ENCODE peak calls at places on chromosomes 16 and 17, in five cellular contexts. S, A, R, Y and G are unnamed samples.

GRCh38 chr17:69819316-69820087 is 255.5 kb upstream of the KCNJ16 start:
- DNase-seq in A (no peak), R (no peak), Y (no peak), S (no peak), G (no peak)

GRCh38 chr16:27316038-27316680 is 2.4 kb downstream of the IL4R start:
- DNase-seq in R (no peak), A (no peak), S (no peak), Y (no peak), G (no peak)

GRCh38 chr17:20981046-20981920 is 61.5 kb downstream of the USP22 start:
- DNase-seq in R (no peak), Y (no peak), A (no peak), S (no peak), G (no peak)

GRCh38 chr17:10357768-10358167 is 15.0 kb downstream of the MYH13 start:
- DNase-seq in Y (no peak), A (no peak), R (peak), S (peak), G (peak)

GRCh38 chr17:56593073-56593740 is at the start of gene NOG:
- DNase-seq in A (no peak), R (peak), S (peak), Y (peak), G (peak)

GRCh38 chr16:188674-189073 is 8.4 kb downstream of the HBQ1 start:
- DNase-seq in S (no peak), Y (no peak), A (no peak), R (peak), G (peak)

GRCh38 chr17:70100983-70101382 is 26.0 kb downstream of the KCNJ16 start:
- DNase-seq in S (no peak), R (no peak), Y (no peak), A (no peak), G (no peak)

GRCh38 chr17:27532269-27533067 is 76.2 kb downstream of the KSR1 start:
- DNase-seq in R (no peak), S (no peak), A (peak), Y (no peak), G (peak)

GRCh38 chr17:56881685-56882295 is 32.1 kb downstream of the TRIM25 start:
- DNase-seq in Y (no peak), R (no peak), A (peak), S (no peak), G (no peak)

GRCh38 chr17:79633937-79634813 is 23.3 kb upstream of the RBFOX3 start:
- DNase-seq in S (no peak), Y (no peak), R (peak), A (no peak), G (no peak)

GRCh38 chr17:42472709-42473521 is 14.2 kb downstream of the ATP6V0A1 start:
- DNase-seq in A (no peak), Y (no peak), R (no peak), S (peak), G (no peak)

GRCh38 chr17:49739662-49740271 is 24.2 kb downstream of the FAM117A start:
- DNase-seq in S (no peak), A (peak), Y (peak), R (no peak), G (no peak)

GRCh38 chr17:19239544-19239943 is 2.4 kb downstream of the EPN2 start:
- DNase-seq in S (no peak), Y (no peak), A (no peak), R (no peak), G (no peak)

GRCh38 chr17:59377410-59377809 is 46.0 kb downstream of the YPEL2 start:
- DNase-seq in Y (peak), R (no peak), S (no peak), A (no peak), G (no peak)

GRCh38 chr16:23286131-23286532 is 16.0 kb upstream of the SCNN1B start:
- DNase-seq in A (no peak), Y (no peak), R (no peak), S (peak), G (no peak)